ENCODE peak calls at places on chromosomes 3 and 15, in eight cellular contexts. C is GM23248, I is PC-3, W is OCI-LY7, Z is SK-N-SH, M is GM23338, R is HCT116, D is MM.1S. J is an unnamed sample. For H3K9me2, the result is how much of the 10 kb centered on the place peaks cover.

GRCh38 chr3:102570551-102570950 is 135.7 kb downstream of the ZPLD1 start:
- DNase-seq in C (no peak), I (no peak), W (no peak), Z (no peak), M (no peak), R (no peak), D (no peak), J (no peak)

GRCh38 chr15:41936649-41937567 is 35.4 kb downstream of the EHD4 start:
- DNase-seq in C (peak), I (no peak), W (no peak), Z (no peak), M (no peak), R (no peak), D (no peak), J (no peak)

GRCh38 chr3:195116393-195117185 is 154.4 kb downstream of the XXYLT1 start:
- DNase-seq in C (no peak), I (no peak), W (no peak), Z (no peak), M (no peak), R (no peak), D (no peak), J (no peak)

GRCh38 chr15:41562784-41563198 is 3.8 kb downstream of the TYRO3 start:
- DNase-seq in C (no peak), I (no peak), W (no peak), Z (no peak), M (no peak), R (no peak), D (no peak), J (peak)

GRCh38 chr3:24686764-24687163 is 192.1 kb upstream of the THRB start:
- DNase-seq in C (peak), I (peak), W (no peak), Z (no peak), M (no peak), R (no peak), D (peak), J (no peak)

GRCh38 chr15:86347245-86347644 is 267.6 kb downstream of the AGBL1 start:
- DNase-seq in C (no peak), I (peak), W (no peak), Z (no peak), M (no peak), R (no peak), D (no peak), J (no peak)

GRCh38 chr3:49343163-49343562 is 3.3 kb upstream of the USP4 start:
- DNase-seq in C (no peak), I (no peak), W (no peak), Z (no peak), M (no peak), R (no peak), D (no peak), J (no peak)

GRCh38 chr3:42032693-42033349 is 58.3 kb upstream of the TRAK1 start:
- DNase-seq in C (peak), I (no peak), W (no peak), Z (peak), M (no peak), R (no peak), D (no peak), J (peak)

GRCh38 chr3:71629289-71630252 is 46.0 kb upstream of the FOXP1 start:
- DNase-seq in C (peak), I (no peak), W (peak), Z (no peak), M (no peak), R (no peak), D (no peak), J (no peak)

GRCh38 chr3:38107911-38108648 is 28.8 kb downstream of the ACAA1 start:
- DNase-seq in C (no peak), I (no peak), W (no peak), Z (no peak), M (no peak), R (no peak), D (no peak), J (no peak)

GRCh38 chr3:38907426-38907825 is 91.4 kb upstream of the SCN10A start:
- DNase-seq in C (peak), I (no peak), W (no peak), Z (no peak), M (no peak), R (no peak), D (no peak), J (no peak)

GRCh38 chr3:127637546-127637945 is 8.6 kb downstream of the PODXL2 start:
- DNase-seq in C (peak), I (no peak), W (peak), Z (peak), M (no peak), R (no peak), D (no peak), J (no peak)

GRCh38 chr3:21059409-21059808 is 691.6 kb downstream of the ZNF385D start:
- DNase-seq in C (peak), I (no peak), W (no peak), Z (no peak), M (no peak), R (no peak), D (no peak), J (no peak)

GRCh38 chr3:139113766-139114165 is 69.1 kb upstream of the PRR23C start:
- DNase-seq in C (no peak), I (no peak), W (no peak), Z (no peak), M (no peak), R (no peak), D (no peak), J (no peak)

GRCh38 chr3:187640823-187641135 is 29.4 kb downstream of the SST start:
- DNase-seq in C (peak), I (no peak), W (no peak), Z (no peak), M (no peak), R (no peak), D (no peak), J (no peak)

GRCh38 chr3:168844502-168845482 is 749.1 kb upstream of the GOLIM4 start:
- DNase-seq in C (no peak), I (no peak), W (no peak), Z (no peak), M (no peak), R (no peak), D (no peak), J (no peak)

GRCh38 chr3:29475305-29475825 is 194.5 kb downstream of the RBMS3 start:
- DNase-seq in C (no peak), I (no peak), W (no peak), Z (no peak), M (peak), R (no peak), D (no peak), J (no peak)

GRCh38 chr3:156677120-156677479 is 2.7 kb downstream of the TIPARP start:
- DNase-seq in C (peak), I (no peak), W (no peak), Z (no peak), M (no peak), R (no peak), D (no peak), J (no peak)

GRCh38 chr3:124565013-124565412 is 165.2 kb upstream of the UMPS start:
- DNase-seq in C (peak), I (peak), W (peak), Z (peak), M (peak), R (peak), D (peak), J (peak)

GRCh38 chr15:80495406-80495942 is 91.3 kb downstream of the ARNT2 start:
- DNase-seq in C (peak), I (no peak), W (no peak), Z (no peak), M (no peak), R (no peak), D (no peak), J (no peak)

GRCh38 chr15:100484419-100484818 is 44.3 kb downstream of the CERS3 start:
- DNase-seq in C (no peak), I (no peak), W (no peak), Z (no peak), M (no peak), R (no peak), D (no peak), J (no peak)

GRCh38 chr3:47024932-47025331 is 45.5 kb downstream of the NBEAL2 start:
- DNase-seq in C (peak), I (peak), W (no peak), Z (no peak), M (no peak), R (no peak), D (no peak), J (no peak)

GRCh38 chr15:59105839-59106238 is 893 bp downstream of the CCNB2 start:
- DNase-seq in C (no peak), I (peak), W (peak), Z (peak), M (peak), R (no peak), D (peak), J (no peak)

GRCh38 chr15:59099162-59099685 is 5.7 kb upstream of the CCNB2 start:
- DNase-seq in C (no peak), I (no peak), W (no peak), Z (no peak), M (no peak), R (no peak), D (no peak), J (no peak)

GRCh38 chr15:59104602-59104911 is 389 bp upstream of the CCNB2 start:
- DNase-seq in C (no peak), I (no peak), W (no peak), Z (no peak), M (no peak), R (no peak), D (no peak), J (no peak)

GRCh38 chr15:59104912-59105732 is at the start of gene CCNB2:
- DNase-seq in C (peak), I (peak), W (peak), Z (peak), M (peak), R (peak), D (peak), J (peak)
- H3K9me2 ChIP-seq in C (under half), I (under half), W (under half), Z (under half), M (under half), R (under half), D (under half), J (under half)

GRCh38 chr3:52705688-52706686 is at the start of the genes GLT8D1 and SPCS1:
- DNase-seq in C (peak), I (peak), W (peak), Z (peak), M (peak), R (peak), D (peak), J (peak)

GRCh38 chr3:52705438-52705687 is 228 bp downstream of the GLT8D1 start:
- DNase-seq in C (no peak), I (no peak), W (no peak), Z (no peak), M (no peak), R (no peak), D (no peak), J (no peak)

GRCh38 chr3:52707585-52707984 is 1.7 kb downstream of the SPCS1 start:
- DNase-seq in C (no peak), I (no peak), W (peak), Z (no peak), M (no peak), R (no peak), D (peak), J (no peak)

GRCh38 chr3:52704611-52705437 is 767 bp downstream of the GLT8D1 start:
- DNase-seq in C (peak), I (peak), W (peak), Z (peak), M (peak), R (no peak), D (peak), J (peak)

GRCh38 chr3:52703356-52703755 is 2.2 kb downstream of the GLT8D1 start:
- DNase-seq in C (no peak), I (no peak), W (no peak), Z (no peak), M (no peak), R (no peak), D (no peak), J (no peak)
- TF ChIP-seq EZH2phosphoT487 in C (no peak), I (no peak), W (no peak), Z (no peak), M (no peak), R (no peak), D (no peak), J (no peak)

GRCh38 chr15:77282333-77282732 is 137.6 kb downstream of the PEAK1 start:
- DNase-seq in C (peak), I (peak), W (no peak), Z (no peak), M (peak), R (no peak), D (no peak), J (no peak)

GRCh38 chr15:77285057-77285456 is 134.8 kb downstream of the PEAK1 start:
- DNase-seq in C (no peak), I (no peak), W (no peak), Z (no peak), M (no peak), R (no peak), D (no peak), J (no peak)
- H3K9me2 ChIP-seq in C (under half), I (under half), W (under half), Z (under half), M (under half), R (under half), D (under half), J (under half)

GRCh38 chr3:9172851-9173320 is 76.6 kb downstream of the SRGAP3 start:
- DNase-seq in C (peak), I (peak), W (no peak), Z (peak), M (no peak), R (no peak), D (no peak), J (no peak)
- TF ChIP-seq EZH2phosphoT487 in C (no peak), I (no peak), W (no peak), Z (no peak), M (no peak), R (no peak), D (no peak), J (no peak)

GRCh38 chr3:52171577-52172261 is 17.5 kb upstream of the POC1A start:
- DNase-seq in C (peak), I (peak), W (no peak), Z (no peak), M (no peak), R (peak), D (no peak), J (peak)
- H3K9me2 ChIP-seq in C (under half), I (under half), W (under half), Z (under half), M (under half), R (under half), D (under half), J (under half)

GRCh38 chr3:51340311-51340829 is 44.7 kb upstream of the MANF start:
- DNase-seq in C (peak), I (peak), W (no peak), Z (no peak), M (peak), R (peak), D (no peak), J (peak)
- TF ChIP-seq EZH2phosphoT487 in C (no peak), I (no peak), W (no peak), Z (no peak), M (no peak), R (no peak), D (no peak), J (no peak)

GRCh38 chr3:94456332-94456731 is 393.5 kb downstream of the NSUN3 start:
- DNase-seq in C (no peak), I (no peak), W (no peak), Z (no peak), M (no peak), R (no peak), D (no peak), J (no peak)
- H3K9me2 ChIP-seq in C (under half), I (under half), W (under half), Z (under half), M (under half), R (under half), D (under half), J (under half)

GRCh38 chr3:184338538-184338945 is 1.1 kb downstream of the FAM131A start:
- DNase-seq in C (peak), I (no peak), W (no peak), Z (peak), M (peak), R (no peak), D (no peak), J (peak)

GRCh38 chr3:184336484-184337230 is 743 bp upstream of the FAM131A start:
- DNase-seq in C (peak), I (peak), W (peak), Z (peak), M (peak), R (no peak), D (no peak), J (peak)

GRCh38 chr3:184337981-184338380 is 581 bp downstream of the FAM131A start:
- DNase-seq in C (no peak), I (no peak), W (no peak), Z (no peak), M (no peak), R (no peak), D (no peak), J (no peak)

GRCh38 chr3:184335661-184336483 is 1.5 kb upstream of the FAM131A start:
- DNase-seq in C (peak), I (peak), W (peak), Z (peak), M (peak), R (peak), D (peak), J (peak)

DNA sequence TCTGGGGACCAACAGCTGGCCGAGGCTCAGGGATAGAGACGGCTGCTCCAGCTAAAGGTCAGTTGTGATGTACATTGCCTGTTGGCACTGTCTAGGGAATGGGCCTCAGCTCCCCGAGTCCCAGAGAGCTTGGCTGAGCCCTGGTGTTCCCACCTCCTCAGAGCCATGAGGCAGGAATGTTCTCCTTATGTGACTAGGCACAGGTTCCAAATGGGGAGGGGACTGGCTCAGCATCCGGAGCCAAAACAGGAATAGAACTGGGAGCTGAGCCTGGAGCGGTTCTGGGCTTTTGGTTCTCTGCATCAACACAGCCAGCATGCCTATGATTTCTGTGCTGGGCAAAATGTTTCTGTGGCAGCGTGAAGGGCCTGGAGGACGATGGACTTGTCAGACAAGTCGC is at the start of gene FAM131A:
- DNase-seq in C (peak), I (no peak), W (no peak), Z (no peak), M (peak), R (no peak), D (no peak), J (no peak)
- TF ChIP-seq EZH2phosphoT487 in C (no peak), I (no peak), W (no peak), Z (no peak), M (no peak), R (no peak), D (no peak), J (no peak)

J was measured in hepatocyte.